ENCODE peak calls at places on chromosome 7, in five cellular contexts. N is fibroblast of lung, P is AG04450, O is brain microvascular endothelial cell, S is upper lobe of right lung. I is an unnamed sample.
A peak's percentile ranks its signal among the peaks of the same experiment; 100 is the strongest.

GRCh38 chr7:10022957-10023356 is 950.7 kb upstream of the PHF14 start:
- DNase-seq in P (no peak), O (peak; percentile 0), S (no peak), N (peak; percentile 11), I (peak; percentile 16)

GRCh38 chr7:39164887-39165286 is 187.2 kb downstream of the POU6F2 start:
- DNase-seq in O (no peak), S (no peak), N (no peak), P (no peak), I (no peak)

GRCh38 chr7:16914771-16915170 is 33.0 kb upstream of the AGR3 start:
- DNase-seq in P (no peak), N (peak; percentile 21), S (no peak), O (peak; percentile 20), I (no peak)

GRCh38 chr7:74587435-74588126 is 69.9 kb upstream of the GTF2I start:
- DNase-seq in O (peak; percentile 92), S (peak; percentile 91), P (peak; percentile 68), N (peak; percentile 91), I (peak; percentile 35)

GRCh38 chr7:94129443-94130140 is 125.4 kb upstream of the BET1 start:
- DNase-seq in P (peak; percentile 90), N (peak; percentile 91), S (no peak), O (peak; percentile 92), I (no peak)

GRCh38 chr7:90411510-90411909 is 8.2 kb downstream of the CLDN12 start:
- DNase-seq in P (no peak), S (no peak), N (peak; percentile 30), O (no peak), I (no peak)

GRCh38 chr7:77222065-77222464 is 22.4 kb upstream of the FGL2 start:
- DNase-seq in S (no peak), N (no peak), O (no peak), P (no peak), I (no peak)

GRCh38 chr7:33534830-33535229 is 370.5 kb upstream of the BMPER start:
- DNase-seq in P (peak; percentile 6), O (peak; percentile 56), S (no peak), N (peak; percentile 66), I (no peak)

GRCh38 chr7:30789334-30789711 is 18.1 kb downstream of the MINDY4 start:
- DNase-seq in O (peak; percentile 44), N (peak; percentile 83), S (no peak), P (no peak), I (no peak)

GRCh38 chr7:42272793-42273665 is 36.0 kb upstream of the GLI3 start:
- DNase-seq in S (no peak), O (peak; percentile 79), P (no peak), N (peak; percentile 50), I (no peak)

GRCh38 chr7:150406311-150406564 is 27.1 kb downstream of the ZNF775 start:
- DNase-seq in P (no peak), N (no peak), O (no peak), S (no peak), I (no peak)

GRCh38 chr7:31408120-31408729 is 67.7 kb upstream of the NEUROD6 start:
- DNase-seq in P (no peak), O (peak; percentile 3), N (peak; percentile 89), S (no peak), I (no peak)

GRCh38 chr7:28688651-28689050 is 269.5 kb downstream of the TRIL start:
- DNase-seq in N (peak; percentile 89), S (no peak), P (no peak), O (peak; percentile 42), I (no peak)

GRCh38 chr7:65800890-65801341 is 72.0 kb upstream of the VKORC1L1 start:
- DNase-seq in O (no peak), P (no peak), N (no peak), S (no peak), I (no peak)

GRCh38 chr7:33901199-33901598 is 4.1 kb upstream of the BMPER start:
- DNase-seq in P (no peak), O (no peak), S (no peak), N (peak; percentile 59), I (no peak)

GRCh38 chr7:12570529-12571461 is at the start of gene SCIN:
- DNase-seq in O (peak; percentile 25), N (peak; percentile 39), S (peak; percentile 83), P (no peak), I (peak; percentile 22)

GRCh38 chr7:6578114-6579084 is 1.1 kb downstream of the ZDHHC4 start:
- DNase-seq in S (no peak), N (peak; percentile 7), P (no peak), O (no peak), I (no peak)

GRCh38 chr7:12119638-12120303 is 91.3 kb upstream of the TMEM106B start:
- DNase-seq in P (no peak), O (no peak), S (no peak), N (no peak), I (no peak)

GRCh38 chr7:82335927-82336326 is 107.7 kb downstream of the CACNA2D1 start:
- DNase-seq in O (no peak), N (peak; percentile 39), P (no peak), S (no peak), I (no peak)

GRCh38 chr7:100437150-100438100 is 1.1 kb upstream of the PPP1R35 start:
- DNase-seq in S (no peak), N (no peak), O (no peak), P (no peak), I (no peak)

DNA sequence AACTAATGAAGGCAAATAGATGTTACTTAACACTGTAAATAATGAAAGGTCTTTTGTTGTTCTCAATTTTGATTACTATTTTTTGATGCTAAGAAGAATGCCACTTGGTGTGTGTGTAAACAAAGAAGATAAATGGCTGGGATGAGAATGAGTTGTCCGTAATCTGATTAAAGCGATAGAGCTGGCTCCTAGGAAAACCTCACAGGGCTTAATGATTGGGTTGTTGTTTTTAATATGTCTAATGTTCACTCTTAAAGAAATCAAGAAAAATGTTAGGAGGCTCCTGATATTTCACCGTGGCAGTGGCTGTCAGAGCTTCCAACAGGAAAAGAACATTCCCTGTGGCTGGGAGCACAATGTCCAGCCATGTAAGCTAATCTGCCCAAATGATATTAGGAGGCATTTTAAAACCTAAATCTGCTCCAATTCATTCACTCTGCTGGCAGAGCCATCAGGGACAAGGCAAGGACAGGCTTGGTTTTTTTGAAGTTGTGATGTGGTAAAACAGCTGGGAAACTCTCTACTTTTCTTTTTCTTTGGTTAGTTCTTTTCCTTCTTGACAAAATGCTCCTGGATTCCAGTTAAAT is 243.9 kb downstream of the SNX10 start:
- DNase-seq in S (no peak), P (no peak), N (no peak), O (no peak), I (no peak)
- H3K27me3 ChIP-seq in S (peaks cover 16% of the 10 kb centered on the region), P (peaks cover 3% of the 10 kb centered on the region), N (peaks cover 6% of the 10 kb centered on the region), O (no peaks in the 10 kb centered on the region), I (no peaks in the 10 kb centered on the region)

GRCh38 chr7:1238363-1239331 is 6.0 kb downstream of the UNCX start:
- DNase-seq in N (no peak), P (no peak), S (no peak), O (no peak), I (no peak)

GRCh38 chr7:1239455-1240295 is 7.0 kb downstream of the UNCX start:
- DNase-seq in O (no peak), N (no peak), P (no peak), S (no peak), I (no peak)

GRCh38 chr7:1240917-1241509 is 8.3 kb downstream of the UNCX start:
- DNase-seq in O (no peak), P (no peak), S (no peak), N (no peak), I (no peak)

GRCh38 chr7:1241510-1242128 is 8.9 kb downstream of the UNCX start:
- DNase-seq in O (no peak), S (no peak), P (no peak), N (no peak), I (no peak)

GRCh38 chr7:1240296-1240820 is 7.7 kb downstream of the UNCX start:
- DNase-seq in P (no peak), S (no peak), N (no peak), O (no peak), I (no peak)
- H3K27me3 ChIP-seq in P (peaks cover 80% of the 10 kb centered on the region), S (peaks cover 91% of the 10 kb centered on the region), N (peaks cover 74% of the 10 kb centered on the region), O (peaks cover 78% of the 10 kb centered on the region), I (peaks cover 85% of the 10 kb centered on the region)

DNA sequence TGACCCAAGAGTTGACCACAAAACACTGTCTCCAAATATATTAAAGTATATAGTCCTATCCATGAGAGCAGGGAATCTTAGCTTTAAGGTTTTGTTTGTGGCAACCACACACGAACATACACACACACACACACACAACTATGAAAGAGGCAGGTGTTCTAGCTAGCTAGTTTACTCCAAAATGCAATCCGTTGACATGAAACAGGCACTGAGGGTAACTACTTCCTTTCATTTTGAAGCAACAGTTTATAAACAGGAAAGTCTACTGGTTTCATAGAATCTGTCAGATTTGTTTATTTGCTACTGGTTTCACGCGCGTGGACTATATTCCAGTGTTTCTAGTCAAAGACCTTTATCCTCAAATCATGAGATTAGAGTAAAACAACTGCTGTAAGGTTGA is 14.9 kb downstream of the HTR5A start:
- DNase-seq in O (no peak), S (no peak), N (no peak), P (no peak), I (no peak)
- H3K27me3 ChIP-seq in O (no peaks in the 10 kb centered on the region), S (peaks cover 16% of the 10 kb centered on the region), N (no peaks in the 10 kb centered on the region), P (no peaks in the 10 kb centered on the region), I (no peaks in the 10 kb centered on the region)

GRCh38 chr7:35246819-35247218 is 7.1 kb downstream of the TBX20 start:
- DNase-seq in S (no peak), N (no peak), P (no peak), O (no peak), I (no peak)

GRCh38 chr7:35250452-35250851 is 3.4 kb downstream of the TBX20 start:
- DNase-seq in N (no peak), O (no peak), P (no peak), S (no peak), I (no peak)

GRCh38 chr7:35249537-35249907 is 4.4 kb downstream of the TBX20 start:
- DNase-seq in S (no peak), N (no peak), P (no peak), O (no peak), I (no peak)

GRCh38 chr7:35250941-35251340 is 3.0 kb downstream of the TBX20 start:
- DNase-seq in P (no peak), N (no peak), O (no peak), S (no peak), I (no peak)

GRCh38 chr7:35248576-35249536 is 5.0 kb downstream of the TBX20 start:
- DNase-seq in N (no peak), O (no peak), P (no peak), S (no peak), I (no peak)
- H3K27me3 ChIP-seq in N (peaks cover 22% of the 10 kb centered on the region), O (peaks cover 71% of the 10 kb centered on the region), P (peaks cover 34% of the 10 kb centered on the region), S (peaks cover 90% of the 10 kb centered on the region), I (peaks cover 40% of the 10 kb centered on the region)

DNA sequence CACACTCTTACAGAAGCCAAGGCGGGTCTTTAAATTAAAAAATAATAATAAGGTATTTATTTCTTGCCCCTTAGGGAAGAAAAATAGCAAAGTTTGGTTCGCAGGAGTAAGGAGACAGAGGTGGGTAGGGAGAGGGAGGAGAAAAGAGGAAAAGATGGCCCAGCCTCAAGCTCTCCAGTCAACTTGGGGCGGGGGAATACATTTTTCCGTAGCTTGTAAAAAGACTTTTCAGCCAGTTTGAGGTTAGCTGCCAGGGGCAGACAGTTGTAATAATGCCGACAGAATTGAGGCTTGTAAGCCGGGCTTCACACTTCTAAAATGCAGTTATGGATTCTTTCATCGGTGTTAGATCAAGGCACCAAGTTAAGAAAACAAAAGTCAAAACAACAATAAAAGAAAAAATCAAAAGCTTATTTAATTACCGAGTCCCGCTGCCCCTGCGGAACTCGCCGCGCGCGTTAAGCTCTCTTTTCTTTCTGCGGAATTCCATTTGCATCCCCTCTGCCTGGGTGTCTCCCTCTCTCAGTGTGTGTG is 489 bp upstream of the EVX1 start:
- DNase-seq in P (no peak), O (no peak), S (no peak), N (no peak), I (no peak)
- H3K27me3 ChIP-seq in P (peaks cover 97% of the 10 kb centered on the region), O (peaks cover 95% of the 10 kb centered on the region), S (peaks cover 100% of the 10 kb centered on the region), N (peaks cover 95% of the 10 kb centered on the region), I (peaks cover 99% of the 10 kb centered on the region)

I was measured in iPS DF 6.9.